ENCODE peak calls at places on chromosomes 16 and 17, in eight cellular contexts. R, H, X, G, Y, P, A and B are unnamed samples. For H3K4me1, the result is how much of the 10 kb centered on the place peaks cover.

GRCh38 chr16:51151435-51151950 is 423 bp upstream of the SALL1 start:
- DNase-seq in R (no peak), H (peak), X (peak), G (no peak), Y (no peak), P (no peak), A (peak), B (peak)

GRCh38 chr16:11407047-11407982 is 62.1 kb downstream of the RMI2 start:
- DNase-seq in R (peak), H (peak), X (peak), G (no peak), Y (no peak), P (peak), A (peak), B (peak)

GRCh38 chr16:14286381-14287230 is 215.5 kb downstream of the MRTFB start:
- DNase-seq in R (peak), H (peak), X (no peak), G (peak), Y (peak), P (no peak), A (peak), B (no peak)

GRCh38 chr17:64240261-64240740 is 22.8 kb downstream of the TEX2 start:
- DNase-seq in R (no peak), H (no peak), X (no peak), G (no peak), Y (no peak), P (no peak), A (peak), B (peak)

GRCh38 chr17:44086364-44087311 is 16.1 kb downstream of the G6PC3 start:
- DNase-seq in R (no peak), H (no peak), X (no peak), G (no peak), Y (no peak), P (peak), A (peak), B (no peak)

GRCh38 chr16:17499223-17499902 is 28.6 kb upstream of the XYLT1 start:
- DNase-seq in R (no peak), H (no peak), X (no peak), G (no peak), Y (no peak), P (no peak), A (no peak), B (no peak)

GRCh38 chr16:48158296-48158695 is 2.5 kb upstream of the ABCC12 start:
- DNase-seq in R (no peak), H (no peak), X (no peak), G (no peak), Y (no peak), P (peak), A (peak), B (no peak)

GRCh38 chr16:81686391-81687182 is 92.5 kb upstream of the PLCG2 start:
- DNase-seq in R (no peak), H (no peak), X (no peak), G (no peak), Y (no peak), P (no peak), A (no peak), B (no peak)

GRCh38 chr17:47948706-47949196 is 7.4 kb downstream of the PNPO start:
- DNase-seq in R (no peak), H (peak), X (no peak), G (no peak), Y (no peak), P (no peak), A (no peak), B (no peak)

GRCh38 chr17:37683454-37683984 is 40.3 kb upstream of the DDX52 start:
- DNase-seq in R (no peak), H (peak), X (no peak), G (no peak), Y (no peak), P (no peak), A (no peak), B (no peak)

DNA sequence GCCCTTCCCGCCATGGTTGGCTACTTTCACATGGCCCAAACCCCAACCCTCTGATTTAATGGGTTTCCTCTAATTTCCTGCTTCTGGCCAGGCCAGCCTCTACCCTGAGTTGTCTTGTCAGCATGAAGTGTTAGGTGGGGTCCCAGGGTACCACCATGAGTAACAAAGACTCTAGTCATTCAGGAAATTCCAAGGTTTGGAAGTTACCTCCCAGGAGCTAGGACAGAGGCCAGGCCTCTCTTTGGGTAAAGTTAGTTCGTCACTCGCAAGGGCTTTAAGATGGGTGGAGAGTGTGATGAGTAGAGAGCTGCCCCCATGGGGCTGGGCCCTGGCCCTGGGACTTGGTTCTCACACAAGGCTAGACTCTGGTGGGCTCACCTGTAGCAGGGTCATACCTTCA is 54.6 kb downstream of the PLD6 start:
- DNase-seq in R (no peak), H (no peak), X (no peak), G (no peak), Y (no peak), P (no peak), A (no peak), B (no peak)
- H3K4me1 ChIP-seq in R (half or more), H (under half), X (under half), G (under half), Y (under half), P (under half), A (under half), B (under half)

GRCh38 chr16:1165511-1165910 is 12.6 kb downstream of the CACNA1H start:
- DNase-seq in R (no peak), H (no peak), X (no peak), G (no peak), Y (no peak), P (no peak), A (no peak), B (no peak)

GRCh38 chr16:1162701-1163566 is 10.0 kb downstream of the CACNA1H start:
- DNase-seq in R (no peak), H (no peak), X (no peak), G (no peak), Y (no peak), P (no peak), A (no peak), B (no peak)

GRCh38 chr16:1163567-1164055 is 10.7 kb downstream of the CACNA1H start:
- DNase-seq in R (no peak), H (no peak), X (peak), G (no peak), Y (no peak), P (no peak), A (peak), B (no peak)

GRCh38 chr16:1164382-1164781 is 11.5 kb downstream of the CACNA1H start:
- DNase-seq in R (no peak), H (no peak), X (no peak), G (no peak), Y (no peak), P (no peak), A (no peak), B (no peak)

DNA sequence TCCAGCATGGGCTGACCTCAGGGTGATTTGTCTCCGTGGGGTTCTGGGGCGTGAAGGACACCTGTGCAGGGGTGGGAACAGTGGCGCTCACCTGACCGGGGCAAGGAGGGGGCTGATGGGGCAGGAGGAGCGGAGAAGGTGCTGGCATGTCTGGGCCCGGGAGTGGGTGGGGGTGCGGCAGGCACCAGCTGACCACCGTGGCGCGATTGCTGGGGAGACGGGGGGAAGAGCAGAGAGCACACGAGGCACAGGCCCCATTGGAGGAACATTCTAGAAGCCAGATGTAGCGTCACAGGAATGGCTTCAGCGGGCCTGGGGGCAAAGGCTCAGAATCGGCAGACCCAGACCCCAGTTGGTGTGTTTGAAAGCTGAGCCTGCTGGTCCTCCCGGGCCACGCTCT is 12.1 kb downstream of the CACNA1H start:
- DNase-seq in R (no peak), H (no peak), X (no peak), G (no peak), Y (no peak), P (no peak), A (no peak), B (no peak)
- H3K4me1 ChIP-seq in R (under half), H (under half), X (under half), G (under half), Y (under half), P (under half), A (under half), B (under half)

GRCh38 chr16:2971985-2972784 is 3.0 kb downstream of the PAQR4 start:
- DNase-seq in R (no peak), H (no peak), X (no peak), G (no peak), Y (no peak), P (no peak), A (no peak), B (no peak)
- H3K4me1 ChIP-seq in R (under half), H (under half), X (under half), G (under half), Y (under half), P (under half), A (under half), B (under half)

GRCh38 chr17:2171725-2172446 is 117.0 kb downstream of the HIC1 start:
- DNase-seq in R (no peak), H (peak), X (no peak), G (peak), Y (peak), P (no peak), A (peak), B (peak)

GRCh38 chr17:2174471-2175293 is 119.8 kb downstream of the HIC1 start:
- DNase-seq in R (no peak), H (no peak), X (no peak), G (peak), Y (peak), P (no peak), A (no peak), B (peak)

GRCh38 chr17:2173005-2173404 is 118.1 kb downstream of the HIC1 start:
- DNase-seq in R (no peak), H (no peak), X (no peak), G (no peak), Y (no peak), P (no peak), A (no peak), B (peak)

GRCh38 chr17:2174048-2174447 is 119.1 kb downstream of the HIC1 start:
- DNase-seq in R (no peak), H (no peak), X (no peak), G (no peak), Y (no peak), P (no peak), A (no peak), B (no peak)

DNA sequence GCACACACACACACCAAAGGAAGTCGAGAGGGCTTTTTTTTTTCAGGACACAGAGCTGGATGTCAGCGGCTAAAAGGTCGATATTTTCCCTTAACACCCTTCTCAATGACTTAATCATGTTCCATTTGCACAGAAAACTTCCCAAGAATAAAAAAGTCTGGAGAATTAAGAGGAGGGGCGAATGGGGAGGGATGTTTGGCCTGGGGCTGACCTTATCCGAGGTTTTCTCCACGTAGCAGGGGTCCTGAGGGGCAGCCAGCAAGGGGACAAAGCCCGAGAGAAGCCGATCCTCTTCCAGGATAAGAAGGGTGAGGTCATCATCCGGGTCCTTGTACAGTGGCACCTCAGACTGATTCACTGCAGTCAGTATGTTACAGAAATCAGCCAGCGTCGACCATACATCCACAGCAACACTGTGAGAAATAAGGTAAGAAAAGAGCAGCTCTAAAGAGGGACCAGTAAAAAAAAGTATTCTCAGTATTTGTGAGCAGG is 117.6 kb downstream of the HIC1 start:
- DNase-seq in R (no peak), H (no peak), X (no peak), G (no peak), Y (no peak), P (no peak), A (peak), B (peak)
- H3K4me1 ChIP-seq in R (under half), H (under half), X (under half), G (under half), Y (half or more), P (under half), A (under half), B (half or more)

GRCh38 chr16:67176662-67177061 is 6.3 kb downstream of the NOL3 start:
- DNase-seq in R (no peak), H (no peak), X (no peak), G (no peak), Y (no peak), P (no peak), A (no peak), B (no peak)
- H3K4me1 ChIP-seq in R (under half), H (under half), X (under half), G (under half), Y (under half), P (half or more), A (under half), B (under half)

DNA sequence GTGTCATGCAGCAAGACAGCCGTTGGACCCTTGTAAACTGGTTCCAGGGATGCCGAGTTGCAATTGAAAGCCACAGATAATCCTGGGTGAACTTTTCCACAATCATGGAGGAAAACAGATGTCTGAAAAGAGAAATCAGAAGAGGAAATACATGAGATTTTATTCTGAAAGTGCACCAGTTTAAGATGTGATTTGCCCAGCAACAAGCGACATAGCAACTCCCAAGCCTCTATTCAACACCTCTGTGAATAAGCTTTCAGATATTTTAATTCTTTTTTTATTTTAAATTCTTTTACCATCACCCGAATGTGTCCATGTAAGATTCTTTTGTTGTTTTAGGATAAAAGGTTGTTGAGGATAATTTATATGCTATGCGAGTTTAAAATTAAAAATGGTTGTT is 46.0 kb downstream of the PKD1L3 start:
- DNase-seq in R (no peak), H (no peak), X (no peak), G (no peak), Y (no peak), P (no peak), A (no peak), B (no peak)
- H3K4me1 ChIP-seq in R (under half), H (under half), X (under half), G (under half), Y (under half), P (under half), A (under half), B (under half)